ENCODE peak calls at places on chromosomes 4 and X, in nine cellular contexts. One of them, this sample, is unnamed.

GRCh38 chr4:24394041-24394440 is 190.3 kb downstream of the DHX15 start:
- DNase-seq in erythroblast: no peak
- DNase-seq in tibial artery: no peak
- DNase-seq in brain microvascular endothelial cell: no peak
- DNase-seq in frontal cortex: no peak
- DNase-seq in activated CD4-positive, alpha-beta T cell treated with anti-CD3 and anti-CD28 coated beads, Interleukin-2, amount 50 U/mL, for 4 hours: no peak
- DNase-seq in cardiac fibroblast: peak
- DNase-seq in HS-5: peak
- DNase-seq in hypothalamus: no peak
- DNase-seq in this sample: no peak

GRCh38 chr4:157739237-157739636 is 433.6 kb downstream of the GASK1B start:
- DNase-seq in erythroblast: no peak
- DNase-seq in tibial artery: no peak
- DNase-seq in brain microvascular endothelial cell: peak
- DNase-seq in frontal cortex: no peak
- DNase-seq in activated CD4-positive, alpha-beta T cell treated with anti-CD3 and anti-CD28 coated beads, Interleukin-2, amount 50 U/mL, for 4 hours: no peak
- DNase-seq in cardiac fibroblast: peak
- DNase-seq in HS-5: peak
- DNase-seq in hypothalamus: no peak
- DNase-seq in this sample: no peak

GRCh38 chr4:106266201-106266600 is 49.8 kb downstream of the TBCK start:
- DNase-seq in erythroblast: peak
- DNase-seq in tibial artery: no peak
- DNase-seq in brain microvascular endothelial cell: peak
- DNase-seq in frontal cortex: no peak
- DNase-seq in activated CD4-positive, alpha-beta T cell treated with anti-CD3 and anti-CD28 coated beads, Interleukin-2, amount 50 U/mL, for 4 hours: no peak
- DNase-seq in cardiac fibroblast: peak
- DNase-seq in HS-5: peak
- DNase-seq in hypothalamus: no peak
- DNase-seq in this sample: peak

GRCh38 chr4:141684785-141685184 is 48.4 kb downstream of the IL15 start:
- DNase-seq in erythroblast: no peak
- DNase-seq in tibial artery: no peak
- DNase-seq in brain microvascular endothelial cell: no peak
- DNase-seq in frontal cortex: no peak
- DNase-seq in activated CD4-positive, alpha-beta T cell treated with anti-CD3 and anti-CD28 coated beads, Interleukin-2, amount 50 U/mL, for 4 hours: no peak
- DNase-seq in cardiac fibroblast: peak
- DNase-seq in HS-5: no peak
- DNase-seq in hypothalamus: no peak
- DNase-seq in this sample: no peak

GRCh38 chr4:51836531-51836930 is 6.4 kb upstream of the DCUN1D4 start:
- DNase-seq in erythroblast: no peak
- DNase-seq in tibial artery: no peak
- DNase-seq in brain microvascular endothelial cell: no peak
- DNase-seq in frontal cortex: no peak
- DNase-seq in activated CD4-positive, alpha-beta T cell treated with anti-CD3 and anti-CD28 coated beads, Interleukin-2, amount 50 U/mL, for 4 hours: no peak
- DNase-seq in cardiac fibroblast: peak
- DNase-seq in HS-5: no peak
- DNase-seq in hypothalamus: no peak
- DNase-seq in this sample: no peak

GRCh38 chr4:118175506-118175905 is 141.2 kb downstream of the NDST3 start:
- DNase-seq in erythroblast: peak
- DNase-seq in tibial artery: no peak
- DNase-seq in brain microvascular endothelial cell: no peak
- DNase-seq in frontal cortex: no peak
- DNase-seq in activated CD4-positive, alpha-beta T cell treated with anti-CD3 and anti-CD28 coated beads, Interleukin-2, amount 50 U/mL, for 4 hours: no peak
- DNase-seq in cardiac fibroblast: no peak
- DNase-seq in HS-5: no peak
- DNase-seq in hypothalamus: no peak
- DNase-seq in this sample: no peak

GRCh38 chr4:20430555-20430954 is 178.8 kb downstream of the SLIT2 start:
- DNase-seq in erythroblast: no peak
- DNase-seq in tibial artery: no peak
- DNase-seq in brain microvascular endothelial cell: peak
- DNase-seq in frontal cortex: no peak
- DNase-seq in activated CD4-positive, alpha-beta T cell treated with anti-CD3 and anti-CD28 coated beads, Interleukin-2, amount 50 U/mL, for 4 hours: no peak
- DNase-seq in cardiac fibroblast: peak
- DNase-seq in HS-5: peak
- DNase-seq in hypothalamus: no peak
- DNase-seq in this sample: no peak

GRCh38 chrX:39815621-39816020 is 282.1 kb downstream of the BCOR start:
- DNase-seq in erythroblast: no peak
- DNase-seq in tibial artery: no peak
- DNase-seq in brain microvascular endothelial cell: no peak
- DNase-seq in frontal cortex: no peak
- DNase-seq in activated CD4-positive, alpha-beta T cell treated with anti-CD3 and anti-CD28 coated beads, Interleukin-2, amount 50 U/mL, for 4 hours: no peak
- DNase-seq in cardiac fibroblast: peak
- DNase-seq in HS-5: no peak
- DNase-seq in hypothalamus: no peak
- DNase-seq in this sample: no peak

GRCh38 chrX:121558886-121559285 is 511.5 kb downstream of the GLUD2 start:
- DNase-seq in erythroblast: no peak
- DNase-seq in tibial artery: no peak
- DNase-seq in brain microvascular endothelial cell: no peak
- DNase-seq in frontal cortex: no peak
- DNase-seq in activated CD4-positive, alpha-beta T cell treated with anti-CD3 and anti-CD28 coated beads, Interleukin-2, amount 50 U/mL, for 4 hours: no peak
- DNase-seq in cardiac fibroblast: no peak
- DNase-seq in HS-5: no peak
- DNase-seq in hypothalamus: no peak
- DNase-seq in this sample: no peak

GRCh38 chr4:850323-850945 is 24.5 kb upstream of the CPLX1 start:
- DNase-seq in erythroblast: no peak
- DNase-seq in tibial artery: no peak
- DNase-seq in brain microvascular endothelial cell: no peak
- DNase-seq in frontal cortex: no peak
- DNase-seq in activated CD4-positive, alpha-beta T cell treated with anti-CD3 and anti-CD28 coated beads, Interleukin-2, amount 50 U/mL, for 4 hours: no peak
- DNase-seq in cardiac fibroblast: no peak
- DNase-seq in HS-5: no peak
- DNase-seq in hypothalamus: no peak
- DNase-seq in this sample: no peak

GRCh38 chr4:38392223-38392855 is 271.7 kb upstream of the KLF3 start:
- DNase-seq in erythroblast: peak
- DNase-seq in tibial artery: no peak
- DNase-seq in brain microvascular endothelial cell: no peak
- DNase-seq in frontal cortex: no peak
- DNase-seq in activated CD4-positive, alpha-beta T cell treated with anti-CD3 and anti-CD28 coated beads, Interleukin-2, amount 50 U/mL, for 4 hours: no peak
- DNase-seq in cardiac fibroblast: no peak
- DNase-seq in HS-5: no peak
- DNase-seq in hypothalamus: no peak
- DNase-seq in this sample: no peak

GRCh38 chr4:76260571-76260970 is 9.1 kb downstream of the FAM47E start:
- DNase-seq in erythroblast: no peak
- DNase-seq in tibial artery: no peak
- DNase-seq in brain microvascular endothelial cell: no peak
- DNase-seq in frontal cortex: no peak
- DNase-seq in activated CD4-positive, alpha-beta T cell treated with anti-CD3 and anti-CD28 coated beads, Interleukin-2, amount 50 U/mL, for 4 hours: no peak
- DNase-seq in cardiac fibroblast: no peak
- DNase-seq in HS-5: no peak
- DNase-seq in hypothalamus: no peak
- DNase-seq in this sample: no peak

GRCh38 chrX:18931972-18932371 is 51.9 kb downstream of the PHKA2 start:
- DNase-seq in erythroblast: peak
- DNase-seq in tibial artery: no peak
- DNase-seq in brain microvascular endothelial cell: peak
- DNase-seq in frontal cortex: no peak
- DNase-seq in activated CD4-positive, alpha-beta T cell treated with anti-CD3 and anti-CD28 coated beads, Interleukin-2, amount 50 U/mL, for 4 hours: no peak
- DNase-seq in cardiac fibroblast: peak
- DNase-seq in HS-5: no peak
- DNase-seq in hypothalamus: no peak
- DNase-seq in this sample: no peak

GRCh38 chr4:186820371-186820990 is 96.8 kb upstream of the FAT1 start:
- DNase-seq in erythroblast: no peak
- DNase-seq in tibial artery: no peak
- DNase-seq in brain microvascular endothelial cell: peak
- DNase-seq in frontal cortex: no peak
- DNase-seq in activated CD4-positive, alpha-beta T cell treated with anti-CD3 and anti-CD28 coated beads, Interleukin-2, amount 50 U/mL, for 4 hours: no peak
- DNase-seq in cardiac fibroblast: peak
- DNase-seq in HS-5: no peak
- DNase-seq in hypothalamus: no peak
- DNase-seq in this sample: no peak

GRCh38 chr4:33883111-33883510 is 2361.2 kb downstream of the ARAP2 start:
- DNase-seq in erythroblast: no peak
- DNase-seq in tibial artery: no peak
- DNase-seq in brain microvascular endothelial cell: no peak
- DNase-seq in frontal cortex: no peak
- DNase-seq in activated CD4-positive, alpha-beta T cell treated with anti-CD3 and anti-CD28 coated beads, Interleukin-2, amount 50 U/mL, for 4 hours: no peak
- DNase-seq in cardiac fibroblast: peak
- DNase-seq in HS-5: no peak
- DNase-seq in hypothalamus: no peak
- DNase-seq in this sample: no peak

GRCh38 chr4:39048291-39048690 is 13.7 kb upstream of the KLHL5 start:
- DNase-seq in erythroblast: no peak
- DNase-seq in tibial artery: no peak
- DNase-seq in brain microvascular endothelial cell: no peak
- DNase-seq in frontal cortex: no peak
- DNase-seq in activated CD4-positive, alpha-beta T cell treated with anti-CD3 and anti-CD28 coated beads, Interleukin-2, amount 50 U/mL, for 4 hours: no peak
- DNase-seq in cardiac fibroblast: no peak
- DNase-seq in HS-5: no peak
- DNase-seq in hypothalamus: no peak
- DNase-seq in this sample: no peak

GRCh38 chrX:44489515-44489914 is 53.1 kb downstream of the FUNDC1 start:
- DNase-seq in erythroblast: no peak
- DNase-seq in tibial artery: no peak
- DNase-seq in brain microvascular endothelial cell: no peak
- DNase-seq in frontal cortex: no peak
- DNase-seq in activated CD4-positive, alpha-beta T cell treated with anti-CD3 and anti-CD28 coated beads, Interleukin-2, amount 50 U/mL, for 4 hours: no peak
- DNase-seq in cardiac fibroblast: no peak
- DNase-seq in HS-5: no peak
- DNase-seq in hypothalamus: no peak
- DNase-seq in this sample: no peak

GRCh38 chr4:48780867-48781219 is 764 bp upstream of the FRYL start:
- DNase-seq in erythroblast: peak
- DNase-seq in tibial artery: no peak
- DNase-seq in brain microvascular endothelial cell: peak
- DNase-seq in frontal cortex: no peak
- DNase-seq in activated CD4-positive, alpha-beta T cell treated with anti-CD3 and anti-CD28 coated beads, Interleukin-2, amount 50 U/mL, for 4 hours: peak
- DNase-seq in cardiac fibroblast: peak
- DNase-seq in HS-5: no peak
- DNase-seq in hypothalamus: no peak
- DNase-seq in this sample: no peak

GRCh38 chr4:180059216-180059881 is 2183.9 kb upstream of the TENM3 start:
- DNase-seq in erythroblast: no peak
- DNase-seq in tibial artery: no peak
- DNase-seq in brain microvascular endothelial cell: no peak
- DNase-seq in frontal cortex: peak
- DNase-seq in activated CD4-positive, alpha-beta T cell treated with anti-CD3 and anti-CD28 coated beads, Interleukin-2, amount 50 U/mL, for 4 hours: no peak
- DNase-seq in cardiac fibroblast: peak
- DNase-seq in HS-5: no peak
- DNase-seq in hypothalamus: no peak
- DNase-seq in this sample: no peak

GRCh38 chrX:151754641-151755215 is 20.2 kb downstream of the CNGA2 start:
- DNase-seq in erythroblast: no peak
- DNase-seq in tibial artery: no peak
- DNase-seq in brain microvascular endothelial cell: peak
- DNase-seq in frontal cortex: no peak
- DNase-seq in activated CD4-positive, alpha-beta T cell treated with anti-CD3 and anti-CD28 coated beads, Interleukin-2, amount 50 U/mL, for 4 hours: no peak
- DNase-seq in cardiac fibroblast: peak
- DNase-seq in HS-5: no peak
- DNase-seq in hypothalamus: no peak
- DNase-seq in this sample: no peak

GRCh38 chr4:101230806-101231426 is 116.4 kb downstream of the PPP3CA start:
- DNase-seq in erythroblast: peak
- DNase-seq in tibial artery: no peak
- DNase-seq in brain microvascular endothelial cell: no peak
- DNase-seq in frontal cortex: no peak
- DNase-seq in activated CD4-positive, alpha-beta T cell treated with anti-CD3 and anti-CD28 coated beads, Interleukin-2, amount 50 U/mL, for 4 hours: no peak
- DNase-seq in cardiac fibroblast: peak
- DNase-seq in HS-5: no peak
- DNase-seq in hypothalamus: no peak
- DNase-seq in this sample: no peak

GRCh38 chr4:56611501-56611900 is 69.6 kb downstream of the HOPX start:
- DNase-seq in erythroblast: no peak
- DNase-seq in tibial artery: no peak
- DNase-seq in brain microvascular endothelial cell: no peak
- DNase-seq in frontal cortex: no peak
- DNase-seq in activated CD4-positive, alpha-beta T cell treated with anti-CD3 and anti-CD28 coated beads, Interleukin-2, amount 50 U/mL, for 4 hours: no peak
- DNase-seq in cardiac fibroblast: no peak
- DNase-seq in HS-5: no peak
- DNase-seq in hypothalamus: no peak
- DNase-seq in this sample: no peak

GRCh38 chrX:2719774-2720447 is 28.8 kb downstream of the CD99 start:
- DNase-seq in erythroblast: no peak
- DNase-seq in tibial artery: peak
- DNase-seq in brain microvascular endothelial cell: no peak
- DNase-seq in frontal cortex: no peak
- DNase-seq in activated CD4-positive, alpha-beta T cell treated with anti-CD3 and anti-CD28 coated beads, Interleukin-2, amount 50 U/mL, for 4 hours: no peak
- DNase-seq in cardiac fibroblast: no peak
- DNase-seq in HS-5: no peak
- DNase-seq in hypothalamus: no peak
- DNase-seq in this sample: no peak

GRCh38 chr4:138697771-138698170 is 317.8 kb upstream of the NOCT start:
- DNase-seq in erythroblast: no peak
- DNase-seq in tibial artery: no peak
- DNase-seq in brain microvascular endothelial cell: no peak
- DNase-seq in frontal cortex: no peak
- DNase-seq in activated CD4-positive, alpha-beta T cell treated with anti-CD3 and anti-CD28 coated beads, Interleukin-2, amount 50 U/mL, for 4 hours: no peak
- DNase-seq in cardiac fibroblast: peak
- DNase-seq in HS-5: no peak
- DNase-seq in hypothalamus: no peak
- DNase-seq in this sample: no peak

GRCh38 chr4:137514401-137515116 is 17.7 kb downstream of the PCDH18 start:
- DNase-seq in erythroblast: no peak
- DNase-seq in tibial artery: no peak
- DNase-seq in brain microvascular endothelial cell: no peak
- DNase-seq in frontal cortex: no peak
- DNase-seq in activated CD4-positive, alpha-beta T cell treated with anti-CD3 and anti-CD28 coated beads, Interleukin-2, amount 50 U/mL, for 4 hours: no peak
- DNase-seq in cardiac fibroblast: no peak
- DNase-seq in HS-5: no peak
- DNase-seq in hypothalamus: no peak
- DNase-seq in this sample: no peak

GRCh38 chr4:31366041-31366440 is 645.9 kb downstream of the PCDH7 start:
- DNase-seq in erythroblast: no peak
- DNase-seq in tibial artery: no peak
- DNase-seq in brain microvascular endothelial cell: peak
- DNase-seq in frontal cortex: no peak
- DNase-seq in activated CD4-positive, alpha-beta T cell treated with anti-CD3 and anti-CD28 coated beads, Interleukin-2, amount 50 U/mL, for 4 hours: no peak
- DNase-seq in cardiac fibroblast: peak
- DNase-seq in HS-5: peak
- DNase-seq in hypothalamus: no peak
- DNase-seq in this sample: no peak